ENCODE peak calls at places on chromosomes 5 and 9, in ten cellular contexts. One of them, this sample, is unnamed. For H3K4me1, the result is how much of the 10 kb centered on the place peaks cover.

GRCh38 chr5:147547730-147548129 is 37.9 kb upstream of the DPYSL3 start:
- DNase-seq in Peyer's patch: no peak
- DNase-seq in transverse colon: no peak
- DNase-seq in H1: no peak
- DNase-seq in HCT116: no peak
- DNase-seq in HepG2: no peak
- DNase-seq in heart left ventricle: no peak
- DNase-seq in adrenal gland: no peak
- DNase-seq in uterus: no peak
- DNase-seq in spleen: no peak
- DNase-seq in this sample: no peak

GRCh38 chr5:120451445-120451844 is 12.7 kb upstream of the PRR16 start:
- DNase-seq in HepG2: no peak
- DNase-seq in transverse colon: no peak
- DNase-seq in Peyer's patch: no peak
- DNase-seq in uterus: no peak
- DNase-seq in spleen: no peak
- DNase-seq in adrenal gland: no peak
- DNase-seq in HCT116: no peak
- DNase-seq in heart left ventricle: no peak
- DNase-seq in H1: no peak
- DNase-seq in this sample: no peak

GRCh38 chr5:149358294-149358651 is 427 bp downstream of the PCYOX1L start:
- DNase-seq in H1: no peak
- DNase-seq in Peyer's patch: peak
- DNase-seq in adrenal gland: peak
- DNase-seq in heart left ventricle: peak
- DNase-seq in uterus: peak
- DNase-seq in HepG2: no peak
- DNase-seq in spleen: peak
- DNase-seq in transverse colon: peak
- DNase-seq in HCT116: no peak
- DNase-seq in this sample: no peak

GRCh38 chr5:110159202-110159601 is 469.5 kb downstream of the MAN2A1 start:
- DNase-seq in H1: no peak
- DNase-seq in HCT116: no peak
- DNase-seq in spleen: no peak
- DNase-seq in transverse colon: no peak
- DNase-seq in uterus: no peak
- DNase-seq in heart left ventricle: no peak
- DNase-seq in Peyer's patch: no peak
- DNase-seq in HepG2: no peak
- DNase-seq in adrenal gland: no peak
- DNase-seq in this sample: no peak

GRCh38 chr5:131373265-131373664 is 109.4 kb downstream of the CDC42SE2 start:
- DNase-seq in HepG2: no peak
- DNase-seq in transverse colon: no peak
- DNase-seq in HCT116: no peak
- DNase-seq in Peyer's patch: no peak
- DNase-seq in spleen: no peak
- DNase-seq in H1: no peak
- DNase-seq in heart left ventricle: no peak
- DNase-seq in uterus: no peak
- DNase-seq in adrenal gland: no peak
- DNase-seq in this sample: no peak

GRCh38 chr9:93649610-93650261 is 73.4 kb downstream of the PHF2 start:
- DNase-seq in heart left ventricle: no peak
- DNase-seq in spleen: no peak
- DNase-seq in adrenal gland: no peak
- DNase-seq in Peyer's patch: no peak
- DNase-seq in transverse colon: peak
- DNase-seq in H1: no peak
- DNase-seq in HCT116: no peak
- DNase-seq in uterus: peak
- DNase-seq in HepG2: no peak
- DNase-seq in this sample: no peak

GRCh38 chr5:42745426-42745825 is 11.2 kb upstream of the CCDC152 start:
- DNase-seq in heart left ventricle: no peak
- DNase-seq in HCT116: peak
- DNase-seq in Peyer's patch: no peak
- DNase-seq in H1: peak
- DNase-seq in HepG2: peak
- DNase-seq in transverse colon: peak
- DNase-seq in adrenal gland: no peak
- DNase-seq in spleen: no peak
- DNase-seq in uterus: no peak
- DNase-seq in this sample: no peak

GRCh38 chr5:120293796-120294195 is 170.3 kb upstream of the PRR16 start:
- DNase-seq in transverse colon: no peak
- DNase-seq in adrenal gland: no peak
- DNase-seq in HepG2: no peak
- DNase-seq in heart left ventricle: no peak
- DNase-seq in spleen: no peak
- DNase-seq in HCT116: no peak
- DNase-seq in Peyer's patch: no peak
- DNase-seq in H1: no peak
- DNase-seq in uterus: no peak
- DNase-seq in this sample: no peak

GRCh38 chr9:27425827-27426716 is 98.0 kb upstream of the IFNK start:
- DNase-seq in Peyer's patch: no peak
- DNase-seq in H1: no peak
- DNase-seq in adrenal gland: no peak
- DNase-seq in heart left ventricle: no peak
- DNase-seq in uterus: no peak
- DNase-seq in HCT116: no peak
- DNase-seq in spleen: peak
- DNase-seq in HepG2: no peak
- DNase-seq in transverse colon: no peak
- DNase-seq in this sample: no peak

GRCh38 chr9:75998107-75998780 is 107.8 kb downstream of the PCSK5 start:
- DNase-seq in H1: no peak
- DNase-seq in spleen: no peak
- DNase-seq in transverse colon: no peak
- DNase-seq in adrenal gland: no peak
- DNase-seq in HCT116: no peak
- DNase-seq in Peyer's patch: no peak
- DNase-seq in uterus: no peak
- DNase-seq in heart left ventricle: no peak
- DNase-seq in HepG2: no peak
- DNase-seq in this sample: no peak

GRCh38 chr5:909994-910768 is 17.5 kb downstream of the TRIP13 start:
- DNase-seq in adrenal gland: no peak
- DNase-seq in HCT116: no peak
- DNase-seq in transverse colon: no peak
- DNase-seq in uterus: no peak
- DNase-seq in H1: no peak
- DNase-seq in HepG2: no peak
- DNase-seq in spleen: no peak
- DNase-seq in Peyer's patch: no peak
- DNase-seq in heart left ventricle: no peak
- DNase-seq in this sample: no peak
- TF ChIP-seq POLR2A in adrenal gland: no peak
- TF ChIP-seq POLR2A in HCT116: no peak
- TF ChIP-seq POLR2A in transverse colon: no peak
- TF ChIP-seq POLR2A in uterus: no peak
- TF ChIP-seq POLR2A in H1: no peak
- TF ChIP-seq POLR2A in HepG2: no peak
- TF ChIP-seq POLR2A in spleen: no peak
- TF ChIP-seq POLR2A in Peyer's patch: no peak
- TF ChIP-seq POLR2A in heart left ventricle: no peak
- TF ChIP-seq POLR2A in this sample: no peak

GRCh38 chr9:128127568-128127989 is at the start of gene PTGES2:
- DNase-seq in H1: no peak
- DNase-seq in uterus: peak
- DNase-seq in heart left ventricle: peak
- DNase-seq in Peyer's patch: peak
- DNase-seq in HCT116: peak
- DNase-seq in transverse colon: peak
- DNase-seq in HepG2: peak
- DNase-seq in spleen: peak
- DNase-seq in adrenal gland: peak
- DNase-seq in this sample: no peak

GRCh38 chr9:128123451-128124080 is 4.0 kb downstream of the PTGES2 start:
- DNase-seq in heart left ventricle: peak
- DNase-seq in adrenal gland: no peak
- DNase-seq in spleen: peak
- DNase-seq in transverse colon: no peak
- DNase-seq in uterus: no peak
- DNase-seq in H1: no peak
- DNase-seq in Peyer's patch: no peak
- DNase-seq in HCT116: no peak
- DNase-seq in HepG2: no peak
- DNase-seq in this sample: no peak

GRCh38 chr9:128124451-128124850 is 3.1 kb downstream of the PTGES2 start:
- DNase-seq in Peyer's patch: no peak
- DNase-seq in HepG2: no peak
- DNase-seq in spleen: peak
- DNase-seq in uterus: no peak
- DNase-seq in heart left ventricle: peak
- DNase-seq in adrenal gland: no peak
- DNase-seq in transverse colon: no peak
- DNase-seq in HCT116: no peak
- DNase-seq in H1: no peak
- DNase-seq in this sample: no peak

GRCh38 chr9:128124873-128125574 is 2.5 kb downstream of the PTGES2 start:
- DNase-seq in H1: peak
- DNase-seq in heart left ventricle: peak
- DNase-seq in uterus: peak
- DNase-seq in HCT116: peak
- DNase-seq in Peyer's patch: peak
- DNase-seq in transverse colon: peak
- DNase-seq in spleen: peak
- DNase-seq in HepG2: peak
- DNase-seq in adrenal gland: no peak
- DNase-seq in this sample: no peak

DNA sequence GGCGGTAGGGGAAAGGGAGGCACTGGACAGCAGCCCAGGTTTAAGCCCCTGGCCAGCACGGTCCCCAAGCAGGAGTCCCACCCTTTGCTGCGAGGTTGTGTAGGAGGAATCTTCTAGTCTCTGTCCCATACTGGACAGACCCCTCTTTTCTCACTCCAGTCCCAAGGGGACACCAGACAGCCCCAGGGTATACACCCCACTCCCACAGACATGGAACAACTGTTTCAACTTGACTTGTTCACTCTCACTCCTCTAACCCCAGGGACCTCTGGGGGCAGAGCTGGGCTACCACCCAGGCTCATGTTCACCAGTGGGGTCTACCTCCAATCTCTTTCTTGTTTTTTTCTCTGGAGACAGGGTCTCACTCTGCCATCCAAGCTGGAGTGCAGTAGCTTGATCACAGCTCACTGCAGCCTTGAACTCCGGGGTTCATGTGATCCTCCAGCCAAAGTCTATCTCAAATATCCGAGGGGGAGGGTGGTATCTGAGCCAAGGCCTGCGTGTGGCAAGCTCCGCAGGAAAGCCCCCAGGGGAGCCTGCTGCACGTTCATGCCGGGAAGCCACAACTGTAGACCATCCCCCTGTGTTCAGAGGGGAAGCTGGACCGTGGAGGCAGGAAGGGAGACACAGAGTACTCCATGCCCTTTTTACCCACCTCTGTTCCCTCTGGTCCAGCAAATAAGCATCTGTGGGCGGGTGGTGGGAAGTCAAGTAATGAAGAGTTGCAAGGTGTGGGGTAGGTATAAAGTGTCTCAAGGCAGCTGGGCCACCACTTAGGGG is 1.8 kb downstream of the PTGES2 start:
- DNase-seq in heart left ventricle: peak
- DNase-seq in HCT116: no peak
- DNase-seq in HepG2: no peak
- DNase-seq in adrenal gland: no peak
- DNase-seq in Peyer's patch: no peak
- DNase-seq in uterus: no peak
- DNase-seq in spleen: peak
- DNase-seq in transverse colon: no peak
- DNase-seq in H1: no peak
- DNase-seq in this sample: no peak
- H3K4me1 ChIP-seq in heart left ventricle: under half
- H3K4me1 ChIP-seq in HCT116: under half
- H3K4me1 ChIP-seq in HepG2: under half
- H3K4me1 ChIP-seq in adrenal gland: under half
- H3K4me1 ChIP-seq in Peyer's patch: under half
- H3K4me1 ChIP-seq in uterus: under half
- H3K4me1 ChIP-seq in spleen: under half
- H3K4me1 ChIP-seq in transverse colon: under half
- H3K4me1 ChIP-seq in H1: under half
- H3K4me1 ChIP-seq in this sample: under half

GRCh38 chr5:142817961-142818431 is 47.8 kb downstream of the ARHGAP26 start:
- DNase-seq in spleen: no peak
- DNase-seq in transverse colon: peak
- DNase-seq in HepG2: no peak
- DNase-seq in HCT116: no peak
- DNase-seq in uterus: no peak
- DNase-seq in heart left ventricle: peak
- DNase-seq in Peyer's patch: no peak
- DNase-seq in adrenal gland: no peak
- DNase-seq in H1: no peak
- DNase-seq in this sample: no peak
- H3K27ac ChIP-seq in spleen: no peak
- H3K27ac ChIP-seq in transverse colon: peak
- H3K27ac ChIP-seq in HepG2: no peak
- H3K27ac ChIP-seq in HCT116: peak
- H3K27ac ChIP-seq in uterus: peak
- H3K27ac ChIP-seq in heart left ventricle: peak
- H3K27ac ChIP-seq in Peyer's patch: peak
- H3K27ac ChIP-seq in adrenal gland: no peak
- H3K27ac ChIP-seq in H1: no peak
- H3K27ac ChIP-seq in this sample: peak

GRCh38 chr9:135502168-135502872 is 1.8 kb downstream of the MRPS2 start:
- DNase-seq in spleen: peak
- DNase-seq in HepG2: no peak
- DNase-seq in transverse colon: no peak
- DNase-seq in Peyer's patch: no peak
- DNase-seq in uterus: no peak
- DNase-seq in heart left ventricle: no peak
- DNase-seq in HCT116: no peak
- DNase-seq in H1: no peak
- DNase-seq in adrenal gland: no peak
- DNase-seq in this sample: no peak

GRCh38 chr9:135501261-135502167 is 1.0 kb downstream of the MRPS2 start:
- DNase-seq in transverse colon: peak
- DNase-seq in HepG2: no peak
- DNase-seq in Peyer's patch: no peak
- DNase-seq in spleen: peak
- DNase-seq in H1: no peak
- DNase-seq in heart left ventricle: no peak
- DNase-seq in uterus: no peak
- DNase-seq in adrenal gland: no peak
- DNase-seq in HCT116: no peak
- DNase-seq in this sample: no peak

GRCh38 chr9:135500071-135500524 is 384 bp upstream of the MRPS2 start:
- DNase-seq in adrenal gland: no peak
- DNase-seq in HepG2: no peak
- DNase-seq in H1: no peak
- DNase-seq in transverse colon: no peak
- DNase-seq in Peyer's patch: no peak
- DNase-seq in HCT116: no peak
- DNase-seq in spleen: no peak
- DNase-seq in uterus: no peak
- DNase-seq in heart left ventricle: no peak
- DNase-seq in this sample: no peak

GRCh38 chr9:135499326-135500070 is 984 bp upstream of the MRPS2 start:
- DNase-seq in uterus: peak
- DNase-seq in adrenal gland: peak
- DNase-seq in heart left ventricle: peak
- DNase-seq in HCT116: peak
- DNase-seq in transverse colon: peak
- DNase-seq in H1: no peak
- DNase-seq in spleen: peak
- DNase-seq in HepG2: peak
- DNase-seq in Peyer's patch: peak
- DNase-seq in this sample: peak

GRCh38 chr9:135500525-135501260 is at the start of gene MRPS2:
- DNase-seq in spleen: peak
- DNase-seq in heart left ventricle: peak
- DNase-seq in H1: peak
- DNase-seq in HCT116: peak
- DNase-seq in uterus: peak
- DNase-seq in adrenal gland: peak
- DNase-seq in HepG2: peak
- DNase-seq in transverse colon: peak
- DNase-seq in Peyer's patch: peak
- DNase-seq in this sample: peak
- TF ChIP-seq POLR2A in spleen: no peak
- TF ChIP-seq POLR2A in heart left ventricle: peak
- TF ChIP-seq POLR2A in H1: no peak
- TF ChIP-seq POLR2A in HCT116: peak
- TF ChIP-seq POLR2A in uterus: no peak
- TF ChIP-seq POLR2A in adrenal gland: no peak
- TF ChIP-seq POLR2A in HepG2: no peak
- TF ChIP-seq POLR2A in transverse colon: peak
- TF ChIP-seq POLR2A in Peyer's patch: peak
- TF ChIP-seq POLR2A in this sample: no peak

This sample was measured in esophagus squamous epithelium.